ENCODE peak calls at places on chromosomes 5 and 9, in six cellular contexts. I, F, V, T, M and S are unnamed samples.

GRCh38 chr5:2615917-2616316 is 135.6 kb downstream of the IRX2 start:
- DNase-seq in I (no peak), M (no peak), V (no peak), F (no peak), T (no peak), S (no peak)

GRCh38 chr5:31783762-31784161 is 144.8 kb downstream of the PDZD2 start:
- DNase-seq in M (no peak), I (no peak), V (no peak), T (no peak), F (no peak), S (no peak)

GRCh38 chr9:113649054-113649453 is 185.5 kb downstream of the RGS3 start:
- DNase-seq in V (no peak), T (no peak), I (no peak), M (peak), F (no peak), S (no peak)

GRCh38 chr9:136886610-136887597 is 588 bp downstream of the TRAF2 start:
- DNase-seq in V (peak), T (peak), M (peak), I (peak), F (peak), S (no peak)

GRCh38 chr9:38228331-38229122 is 159.5 kb upstream of the SHB start:
- DNase-seq in M (no peak), V (no peak), T (no peak), F (no peak), I (peak), S (no peak)

GRCh38 chr5:35811108-35811741 is 45.5 kb upstream of the IL7R start:
- DNase-seq in F (no peak), V (no peak), T (no peak), M (no peak), I (no peak), S (no peak)

GRCh38 chr9:19985081-19985480 is 196.2 kb upstream of the SLC24A2 start:
- DNase-seq in T (no peak), V (no peak), F (no peak), I (no peak), M (no peak), S (no peak)

GRCh38 chr9:126683698-126684044 is 69.9 kb downstream of the LMX1B start:
- DNase-seq in M (no peak), F (no peak), T (no peak), V (no peak), I (no peak), S (no peak)

GRCh38 chr5:72244862-72245371 is 75.1 kb downstream of the MRPS27 start:
- DNase-seq in M (no peak), I (peak), V (no peak), F (no peak), T (no peak), S (no peak)

GRCh38 chr5:980001-980588 is 28.5 kb upstream of the NKD2 start:
- DNase-seq in V (no peak), I (peak), F (no peak), T (no peak), M (no peak), S (no peak)

GRCh38 chr9:106479679-106480078 is 383.3 kb upstream of the ZNF462 start:
- DNase-seq in F (no peak), T (no peak), V (no peak), I (no peak), M (no peak), S (no peak)

GRCh38 chr5:132270706-132271105 is 13.2 kb downstream of the PDLIM4 start:
- DNase-seq in I (no peak), T (no peak), M (no peak), F (no peak), V (no peak), S (no peak)

GRCh38 chr5:137565450-137565849 is 66.3 kb upstream of the SPOCK1 start:
- DNase-seq in T (no peak), V (no peak), F (no peak), I (no peak), M (no peak), S (no peak)

GRCh38 chr9:34553511-34554021 is 30.8 kb upstream of the ENHO start:
- DNase-seq in T (no peak), I (peak), M (peak), V (no peak), F (no peak), S (no peak)

GRCh38 chr5:176780071-176780850 is 30.1 kb upstream of the UNC5A start:
- DNase-seq in V (no peak), F (no peak), T (no peak), M (no peak), I (no peak), S (no peak)

GRCh38 chr5:134738963-134739661 is 764 bp downstream of the CAMLG start:
- DNase-seq in I (peak), T (no peak), M (no peak), F (no peak), V (no peak), S (no peak)

GRCh38 chr9:68546596-68547390 is 6.1 kb upstream of the TMEM252 start:
- DNase-seq in M (no peak), V (no peak), T (no peak), F (no peak), I (no peak), S (no peak)

GRCh38 chr5:66820630-66821207 is 224.5 kb downstream of the MAST4 start:
- DNase-seq in M (no peak), I (no peak), F (no peak), T (no peak), V (no peak), S (no peak)

GRCh38 chr5:173888473-173889135 is 455 bp downstream of the CPEB4 start:
- DNase-seq in M (peak), T (no peak), F (no peak), V (no peak), I (no peak), S (no peak)

GRCh38 chr9:87216036-87216435 is 268.7 kb upstream of the GAS1 start:
- DNase-seq in M (no peak), V (no peak), T (no peak), I (no peak), F (no peak), S (no peak)

GRCh38 chr9:102507044-102507687 is 488.0 kb upstream of the CYLC2 start:
- DNase-seq in M (no peak), V (no peak), I (no peak), F (no peak), T (no peak), S (no peak)

GRCh38 chr5:43207601-43208000 is 15.6 kb downstream of the NIM1K start:
- DNase-seq in T (no peak), V (no peak), I (no peak), M (no peak), F (no peak), S (no peak)

GRCh38 chr5:163407034-163407652 is 30.3 kb upstream of the CCNG1 start:
- DNase-seq in F (no peak), M (no peak), I (no peak), T (no peak), V (no peak), S (no peak)

GRCh38 chr9:121289554-121290370 is 21.8 kb downstream of the GSN start:
- DNase-seq in I (no peak), V (no peak), F (no peak), T (no peak), M (peak), S (no peak)

GRCh38 chr5:40682431-40683017 is 2.8 kb downstream of the PTGER4 start:
- DNase-seq in T (no peak), I (no peak), V (no peak), F (no peak), M (no peak), S (no peak)

GRCh38 chr9:87803623-87804345 is 77.9 kb downstream of the CTSL start:
- DNase-seq in I (no peak), F (peak), M (no peak), V (no peak), T (no peak), S (no peak)

GRCh38 chr5:80076131-80077101 is 41.3 kb downstream of the THBS4 start:
- DNase-seq in V (no peak), T (no peak), M (no peak), F (no peak), I (no peak), S (no peak)

GRCh38 chr9:113673726-113674125 is 202.4 kb upstream of the ZNF618 start:
- DNase-seq in I (no peak), V (no peak), F (no peak), M (no peak), T (no peak), S (no peak)

GRCh38 chr9:75229605-75230332 is 141.5 kb downstream of the OSTF1 start:
- DNase-seq in I (no peak), M (no peak), V (no peak), T (no peak), F (no peak), S (no peak)

GRCh38 chr5:154397652-154398406 is 48.0 kb upstream of the SAP30L start:
- DNase-seq in T (no peak), I (no peak), V (no peak), F (no peak), M (no peak), S (no peak)